ENCODE peak calls at places on chromosomes 11 and 22, in four cellular contexts. W is astrocyte of the spinal cord, O is aorta, U is SK-N-DZ. H is an unnamed sample.

GRCh38 chr11:102680945-102681344 is 24.6 kb downstream of the MMP27 start:
- DNase-seq in W (no peak), O (no peak), U (no peak), H (no peak)

GRCh38 chr11:1768141-1768469 is 4.4 kb upstream of the CTSD start:
- DNase-seq in W (no peak), O (no peak), U (no peak), H (no peak)

GRCh38 chr11:101030692-101031091 is 98.9 kb downstream of the PGR start:
- DNase-seq in W (no peak), O (no peak), U (no peak), H (no peak)

GRCh38 chr22:46537221-46537945 is at the start of gene CELSR1:
- DNase-seq in W (no peak), O (no peak), U (no peak), H (no peak)

GRCh38 chr22:27720860-27721259 is 80.7 kb downstream of the MN1 start:
- DNase-seq in W (no peak), O (no peak), U (no peak), H (no peak)

GRCh38 chr11:107018274-107018901 is at the start of gene GUCY1A2:
- DNase-seq in W (peak; percentile 31), O (peak; percentile 44), U (peak; percentile 41), H (peak; percentile 45)

GRCh38 chr22:47389201-47389600 is 626.8 kb downstream of the TBC1D22A start:
- DNase-seq in W (no peak), O (no peak), U (no peak), H (no peak)

GRCh38 chr11:65214212-65214845 is 32.6 kb downstream of the CAPN1 start:
- DNase-seq in W (no peak), O (no peak), U (no peak), H (no peak)

GRCh38 chr11:59849129-59849528 is 3.8 kb upstream of the CBLIF start:
- DNase-seq in W (no peak), O (no peak), U (no peak), H (no peak)

GRCh38 chr11:62983536-62984199 is 1.1 kb downstream of the SLC22A6 start:
- DNase-seq in W (no peak), O (no peak), U (no peak), H (no peak)

GRCh38 chr11:45145421-45146071 is 893 bp upstream of the PRDM11 start:
- DNase-seq in W (peak; percentile 45), O (peak; percentile 56), U (peak; percentile 26), H (peak; percentile 63)

GRCh38 chr11:59180168-59180567 is 8.2 kb downstream of the DTX4 start:
- DNase-seq in W (no peak), O (no peak), U (no peak), H (no peak)

GRCh38 chr22:23361676-23362075 is 181.4 kb downstream of the BCR start:
- DNase-seq in W (no peak), O (no peak), U (no peak), H (no peak)

GRCh38 chr11:132114185-132114584 is 743.8 kb downstream of the NTM start:
- DNase-seq in W (no peak), O (no peak), U (no peak), H (peak; percentile 52)

GRCh38 chr11:46513934-46514342 is 79.9 kb downstream of the AMBRA1 start:
- DNase-seq in W (peak; percentile 61), O (peak; percentile 54), U (peak; percentile 100), H (peak; percentile 50)

GRCh38 chr11:4092031-4092430 is 2.6 kb upstream of the RRM1 start:
- DNase-seq in W (no peak), O (no peak), U (no peak), H (no peak)

GRCh38 chr11:11988862-11989261 is 19.6 kb downstream of the DKK3 start:
- DNase-seq in W (no peak), O (no peak), U (no peak), H (no peak)

GRCh38 chr22:48198489-48199459 is 1436.3 kb downstream of the TBC1D22A start:
- DNase-seq in W (no peak), O (no peak), U (no peak), H (no peak)

GRCh38 chr11:14644396-14645246 is 1.0 kb downstream of the PDE3B start:
- DNase-seq in W (peak; percentile 29), O (peak; percentile 59), U (peak; percentile 69), H (peak; percentile 61)

GRCh38 chr11:47915407-47916137 is 64.8 kb upstream of the PTPRJ start:
- DNase-seq in W (no peak), O (no peak), U (peak; percentile 21), H (no peak)

GRCh38 chr22:16563555-16564520 is 28.8 kb downstream of the CCT8L2 start:
- DNase-seq in W (no peak), O (no peak), U (no peak), H (peak; percentile 50)

GRCh38 chr11:112437096-112437495 is 176.4 kb upstream of the PLET1 start:
- DNase-seq in W (no peak), O (no peak), U (no peak), H (no peak)

GRCh38 chr11:848988-849824 is 6.6 kb downstream of the TSPAN4 start:
- DNase-seq in W (no peak), O (no peak), U (peak; percentile 74), H (no peak)

GRCh38 chr11:87295237-87295636 is 257.5 kb downstream of the TMEM135 start:
- DNase-seq in W (no peak), O (no peak), U (no peak), H (no peak)

GRCh38 chr11:10518891-10519290 is 22.1 kb downstream of the RNF141 start:
- DNase-seq in W (no peak), O (no peak), U (no peak), H (no peak)

GRCh38 chr11:45484326-45484725 is 181.1 kb downstream of the CHST1 start:
- DNase-seq in W (no peak), O (no peak), U (no peak), H (no peak)